ENCODE peak calls at places on chromosomes 7 and 10, in five cellular contexts. Q, M, B, G and K are unnamed samples.

GRCh38 chr7:73851410-73852338 is 9.3 kb upstream of the TMEM270 start:
- DNase-seq in Q (no peak), M (peak; percentile 99), B (peak; percentile 98), G (no peak), K (peak; percentile 41)

GRCh38 chr7:128168667-128169210 is 72.3 kb upstream of the LEP start:
- DNase-seq in Q (peak; percentile 51), M (no peak), B (peak; percentile 22), G (peak; percentile 86), K (peak; percentile 47)

GRCh38 chr10:63744060-63744941 is 223.1 kb downstream of the REEP3 start:
- DNase-seq in Q (no peak), M (no peak), B (no peak), G (no peak), K (no peak)

GRCh38 chr7:105530126-105530525 is 1.9 kb upstream of the RINT1 start:
- DNase-seq in Q (no peak), M (no peak), B (no peak), G (no peak), K (no peak)

GRCh38 chr7:55438765-55439525 is 73.8 kb downstream of the LANCL2 start:
- DNase-seq in Q (no peak), M (peak; percentile 37), B (no peak), G (no peak), K (no peak)

GRCh38 chr7:128791968-128792319 is at the start of gene CCDC136:
- DNase-seq in Q (no peak), M (peak; percentile 27), B (peak; percentile 33), G (no peak), K (no peak)

GRCh38 chr10:69715156-69715898 is 85.3 kb downstream of the FAM241B start:
- DNase-seq in Q (no peak), M (peak; percentile 59), B (peak; percentile 32), G (no peak), K (no peak)

GRCh38 chr10:80382989-80383388 is 25.4 kb upstream of the PRXL2A start:
- DNase-seq in Q (no peak), M (peak; percentile 11), B (peak; percentile 63), G (no peak), K (peak; percentile 76)

GRCh38 chr10:123354521-123354920 is 200.3 kb downstream of the BUB3 start:
- DNase-seq in Q (no peak), M (no peak), B (no peak), G (no peak), K (no peak)

GRCh38 chr7:101754432-101755159 is 62.8 kb upstream of the CUX1 start:
- DNase-seq in Q (no peak), M (peak; percentile 47), B (peak; percentile 24), G (no peak), K (peak; percentile 9)

GRCh38 chr10:78472542-78472890 is 438.9 kb downstream of the RPS24 start:
- DNase-seq in Q (no peak), M (no peak), B (no peak), G (peak; percentile 37), K (no peak)
- H2AFZ ChIP-seq in Q (peak overlapping the region; percentile 59), M (no peak overlapping the region), B (no peak overlapping the region), G (peak overlapping the region; percentile 89), K (no peak overlapping the region)

DNA sequence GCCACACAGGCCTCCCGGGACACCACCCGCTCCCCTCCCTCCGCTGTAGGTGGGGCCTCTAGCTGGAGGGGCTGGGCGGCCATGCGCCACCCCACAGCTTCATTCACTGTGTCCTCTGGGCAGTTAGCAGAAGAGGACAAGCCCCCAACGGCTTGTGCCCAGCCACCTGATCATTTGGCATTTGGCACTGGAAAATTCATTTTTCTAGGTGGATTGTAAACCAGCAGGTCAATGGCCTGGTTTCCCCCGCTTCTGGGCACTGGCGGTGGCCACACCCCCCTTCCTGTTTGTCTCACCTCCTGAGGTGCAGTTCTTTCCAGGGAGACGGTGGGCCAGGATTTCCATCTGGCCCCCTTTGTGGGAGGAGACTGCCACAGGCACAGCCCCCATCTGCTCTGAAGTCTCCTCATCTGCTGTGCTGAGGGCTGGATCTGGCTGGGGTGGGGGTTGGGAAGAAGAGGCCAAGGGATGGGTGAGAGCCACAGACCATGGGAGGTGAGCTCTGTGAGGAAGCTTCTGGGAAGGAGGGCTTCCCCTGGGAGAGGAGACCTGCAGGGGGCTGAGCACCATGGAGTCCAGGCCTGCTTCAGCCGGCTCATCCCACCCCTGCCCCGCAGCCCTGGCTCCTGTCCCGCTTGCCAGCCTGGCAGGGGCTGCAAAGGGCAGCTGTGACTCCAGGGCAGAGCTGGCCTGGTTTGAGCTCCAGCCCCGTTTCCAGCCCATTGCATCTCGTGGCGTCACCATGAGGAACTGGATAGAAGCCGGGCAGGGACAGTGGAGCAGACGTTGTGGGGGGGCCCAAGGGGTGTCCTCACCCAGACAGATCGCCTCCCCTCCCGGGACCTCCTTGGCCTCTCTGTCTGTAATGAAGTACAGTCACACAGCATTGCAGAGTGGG is 40.1 kb upstream of the SLC29A3 start:
- DNase-seq in Q (no peak), M (no peak), B (no peak), G (no peak), K (no peak)
- H4K8ac ChIP-seq in Q (peak overlapping the region; percentile 65), M (no peak overlapping the region), B (no peak overlapping the region), G (peak overlapping the region; percentile 76), K (no peak overlapping the region)

DNA sequence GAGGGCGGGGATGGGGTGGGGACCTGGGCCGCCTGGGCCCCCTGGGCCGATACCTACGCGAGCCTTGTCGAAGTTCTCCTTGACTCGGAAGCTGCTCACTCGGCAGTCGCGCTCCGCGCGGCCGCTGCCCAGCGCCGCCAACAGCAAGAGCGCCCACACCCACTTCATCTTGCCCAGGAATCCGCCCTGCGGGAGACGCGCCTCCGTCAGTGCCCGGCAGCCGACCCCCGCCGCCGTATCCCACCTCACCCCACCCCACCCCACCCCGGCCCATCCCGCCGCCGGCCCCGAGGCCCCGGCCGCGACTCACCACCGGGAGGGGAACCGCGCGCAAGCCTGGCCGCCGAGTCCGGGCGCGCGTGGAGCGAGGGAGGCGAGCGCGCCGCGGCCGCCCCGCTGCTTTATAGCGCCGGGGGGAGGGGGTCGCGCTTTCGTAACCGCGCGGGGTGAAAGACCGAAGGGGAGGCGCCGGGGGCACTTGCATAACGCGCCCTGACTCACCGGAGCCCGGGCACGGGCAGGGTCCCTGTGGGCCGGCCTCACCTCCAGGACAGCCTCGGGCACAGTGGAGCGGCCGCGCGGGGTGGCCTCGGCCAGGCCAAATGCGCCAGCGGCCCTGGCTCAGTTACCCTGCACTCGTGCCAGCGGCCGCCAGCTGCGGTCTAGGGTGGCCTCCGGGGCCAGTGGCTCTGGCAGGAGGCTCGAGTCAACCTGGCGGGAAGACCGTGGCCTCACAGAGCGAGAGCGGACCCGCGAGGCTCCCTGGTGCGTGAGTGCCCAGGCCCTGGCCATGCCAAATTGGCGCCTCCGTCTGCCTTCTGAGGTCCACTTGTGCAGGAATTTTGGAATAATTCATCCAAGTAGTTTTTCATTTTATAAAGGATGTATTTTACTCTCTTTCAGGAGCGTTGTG is at the start of gene RBP4:
- DNase-seq in Q (no peak), M (peak; percentile 32), B (peak; percentile 37), G (no peak), K (no peak)
- H3K4me3 ChIP-seq in Q (peak within 1 kb of the TSS; percentile 35), M (no peak within 1 kb of the TSS), B (peak within 1 kb of the TSS; percentile 56), G (peak within 1 kb of the TSS; percentile 12), K (peak within 1 kb of the TSS; percentile 66)

GRCh38 chr7:32616625-32617024 is 121.3 kb downstream of the AVL9 start:
- DNase-seq in Q (no peak), M (peak; percentile 74), B (peak; percentile 78), G (no peak), K (peak; percentile 62)

GRCh38 chr7:32609463-32609862 is 114.2 kb downstream of the AVL9 start:
- DNase-seq in Q (no peak), M (no peak), B (no peak), G (no peak), K (no peak)

GRCh38 chr7:32611201-32611691 is 116.0 kb downstream of the AVL9 start:
- DNase-seq in Q (no peak), M (no peak), B (no peak), G (no peak), K (no peak)

DNA sequence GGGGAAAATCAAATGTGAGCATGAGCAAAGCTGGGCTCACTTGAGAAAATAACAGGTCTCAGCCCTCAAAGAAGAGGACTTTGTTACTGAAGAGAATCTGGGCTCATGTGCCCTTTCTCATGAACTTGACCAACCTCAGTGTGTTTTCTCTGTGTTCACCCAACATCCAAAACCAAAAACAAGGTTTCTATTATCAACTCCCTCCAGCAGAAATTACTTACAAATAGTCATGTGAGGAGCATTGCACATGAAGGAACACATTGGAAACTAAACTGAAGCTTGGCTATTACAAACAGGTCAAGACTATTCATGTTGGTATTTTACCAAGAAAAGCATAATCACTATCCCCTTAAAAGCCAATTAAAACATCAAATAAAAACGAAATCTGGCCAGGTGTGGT is 116.4 kb downstream of the AVL9 start:
- DNase-seq in Q (no peak), M (no peak), B (no peak), G (no peak), K (no peak)
- H2AFZ ChIP-seq in Q (no peak overlapping the region), M (no peak overlapping the region), B (no peak overlapping the region), G (no peak overlapping the region), K (no peak overlapping the region)

GRCh38 chr7:76303057-76303828 is 770 bp downstream of the HSPB1 start:
- DNase-seq in Q (peak; percentile 93), M (peak; percentile 92), B (peak; percentile 91), G (peak; percentile 88), K (peak; percentile 67)

GRCh38 chr7:76303829-76304505 is 1.5 kb downstream of the HSPB1 start:
- DNase-seq in Q (no peak), M (peak; percentile 50), B (peak; percentile 57), G (no peak), K (peak; percentile 57)

GRCh38 chr7:76301000-76301399 is 1.5 kb upstream of the HSPB1 start:
- DNase-seq in Q (no peak), M (no peak), B (no peak), G (no peak), K (no peak)

GRCh38 chr7:76300210-76300731 is 2.2 kb upstream of the HSPB1 start:
- DNase-seq in Q (no peak), M (peak; percentile 82), B (peak; percentile 81), G (no peak), K (peak; percentile 96)

DNA sequence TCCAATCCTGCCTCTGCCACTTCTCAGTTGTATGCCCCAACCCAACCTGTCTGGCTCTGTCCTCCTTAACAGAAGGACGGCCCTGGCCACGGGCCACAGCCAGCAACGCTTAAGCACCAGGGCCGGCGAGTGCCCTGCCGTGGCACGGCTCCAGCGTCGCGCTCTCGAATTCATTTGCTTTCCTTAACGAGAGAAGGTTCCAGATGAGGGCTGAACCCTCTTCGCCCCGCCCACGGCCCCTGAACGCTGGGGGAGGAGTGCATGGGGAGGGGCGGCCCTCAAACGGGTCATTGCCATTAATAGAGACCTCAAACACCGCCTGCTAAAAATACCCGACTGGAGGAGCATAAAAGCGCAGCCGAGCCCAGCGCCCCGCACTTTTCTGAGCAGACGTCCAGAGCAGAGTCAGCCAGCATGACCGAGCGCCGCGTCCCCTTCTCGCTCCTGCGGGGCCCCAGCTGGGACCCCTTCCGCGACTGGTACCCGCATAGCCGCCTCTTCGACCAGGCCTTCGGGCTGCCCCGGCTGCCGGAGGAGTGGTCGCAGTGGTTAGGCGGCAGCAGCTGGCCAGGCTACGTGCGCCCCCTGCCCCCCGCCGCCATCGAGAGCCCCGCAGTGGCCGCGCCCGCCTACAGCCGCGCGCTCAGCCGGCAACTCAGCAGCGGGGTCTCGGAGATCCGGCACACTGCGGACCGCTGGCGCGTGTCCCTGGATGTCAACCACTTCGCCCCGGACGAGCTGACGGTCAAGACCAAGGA is at the start of gene HSPB1:
- DNase-seq in Q (no peak), M (peak; percentile 84), B (peak; percentile 96), G (peak; percentile 53), K (peak; percentile 91)
- H4K8ac ChIP-seq in Q (peak within 1 kb of the TSS; percentile 12), M (peak within 1 kb of the TSS; percentile 64), B (peak within 1 kb of the TSS; percentile 16), G (no peak within 1 kb of the TSS), K (peak within 1 kb of the TSS; percentile 91)

DNA sequence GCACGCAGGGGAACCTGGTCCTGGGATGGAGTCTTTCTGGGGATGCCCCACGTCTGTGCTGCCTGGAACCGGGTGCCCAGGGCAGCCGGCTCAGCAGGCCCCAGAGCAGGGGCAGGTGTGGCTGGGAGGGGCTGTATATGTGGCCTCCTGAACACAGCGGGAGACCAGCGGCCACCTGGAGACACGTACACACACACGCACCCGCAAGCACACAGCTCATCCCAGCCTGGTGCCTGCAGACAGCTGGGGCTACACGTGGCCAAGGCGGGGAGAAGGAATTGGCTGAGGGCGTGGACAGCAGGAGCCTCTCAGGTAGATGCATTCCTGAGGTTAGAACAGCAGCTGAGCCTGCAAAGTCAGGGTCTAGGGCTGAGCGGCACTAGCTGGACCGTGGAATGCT is 14.0 kb downstream of the ADAM8 start:
- DNase-seq in Q (no peak), M (no peak), B (no peak), G (no peak), K (peak; percentile 89)
- H3K4me3 ChIP-seq in Q (no peak overlapping the region), M (no peak overlapping the region), B (no peak overlapping the region), G (peak overlapping the region; percentile 49), K (no peak overlapping the region)